ENCODE peak calls at places on chromosome 10, in five cellular contexts. L is sigmoid colon; D is mucosa of gallbladder; E is GM18507; G is stimulated activated CD8-positive, alpha-beta memory T cell treated with anti-CD3 and anti-CD28 coated beads, Interleukin-4, amount 100 ng/mL, for 1 hour. Z is an unnamed sample.

GRCh38 chr10:79222186-79222585 is 125.1 kb upstream of the PPIF start:
- DNase-seq in L (peak), D (no peak), E (no peak), G (no peak), Z (no peak)

GRCh38 chr10:43878386-43878785 is 229.7 kb upstream of the ZNF32 start:
- DNase-seq in L (no peak), D (no peak), E (no peak), G (no peak), Z (no peak)

GRCh38 chr10:121754667-121755066 is 156.4 kb upstream of the FGFR2 start:
- DNase-seq in L (no peak), D (no peak), E (no peak), G (no peak), Z (no peak)

GRCh38 chr10:119323085-119323670 is 115.8 kb downstream of the GRK5 start:
- DNase-seq in L (no peak), D (no peak), E (no peak), G (no peak), Z (no peak)

GRCh38 chr10:65126288-65126687 is 1605.1 kb downstream of the REEP3 start:
- DNase-seq in L (no peak), D (no peak), E (no peak), G (no peak), Z (no peak)

GRCh38 chr10:93077860-93078337 is 4.2 kb downstream of the CYP26A1 start:
- DNase-seq in L (no peak), D (no peak), E (no peak), G (no peak), Z (no peak)

GRCh38 chr10:73744690-73744994 is 470 bp downstream of the SEC24C start:
- DNase-seq in L (peak), D (peak), E (no peak), G (peak), Z (no peak)

GRCh38 chr10:66942407-66942806 is 16.6 kb downstream of the LRRTM3 start:
- DNase-seq in L (no peak), D (no peak), E (no peak), G (no peak), Z (no peak)

GRCh38 chr10:80148166-80148805 is 15.8 kb downstream of the PLAC9 start:
- DNase-seq in L (peak), D (no peak), E (no peak), G (no peak), Z (no peak)

GRCh38 chr10:93471110-93471651 is 11.0 kb downstream of the MYOF start:
- DNase-seq in L (peak), D (no peak), E (no peak), G (no peak), Z (no peak)

GRCh38 chr10:83988435-83988834 is 150.9 kb upstream of the GHITM start:
- DNase-seq in L (no peak), D (no peak), E (no peak), G (no peak), Z (no peak)

GRCh38 chr10:27446091-27446918 is 57.8 kb upstream of the RAB18 start:
- DNase-seq in L (no peak), D (no peak), E (no peak), G (no peak), Z (peak)